ENCODE peak calls at places on chromosome 5, in six cellular contexts. I is cardiac muscle cell; Y is GM03348; A is stimulated activated CD8-positive, alpha-beta memory T cell treated with anti-CD3 and anti-CD28 coated beads, Interleukin-15, amount 100 ng/mL, for 48 hours; E is A549; R is foreskin fibroblast. N is an unnamed sample.

GRCh38 chr5:109485030-109485429 is 75.3 kb upstream of the PJA2 start:
- DNase-seq in E (no peak), A (no peak), R (peak), Y (no peak), I (peak), N (peak)

GRCh38 chr5:172658869-172659513 is 17.9 kb downstream of the NEURL1B start:
- DNase-seq in R (peak), I (no peak), Y (no peak), A (no peak), E (no peak), N (no peak)

GRCh38 chr5:141261238-141261546 is 16.0 kb downstream of the PCDHB15 start:
- DNase-seq in I (no peak), Y (no peak), R (no peak), A (no peak), E (no peak), N (no peak)

GRCh38 chr5:177147239-177147638 is 13.7 kb downstream of the NSD1 start:
- DNase-seq in R (peak), Y (peak), E (no peak), I (peak), A (no peak), N (no peak)

GRCh38 chr5:150245111-150245789 is 44.3 kb downstream of the CAMK2A start:
- DNase-seq in E (no peak), R (peak), A (no peak), Y (peak), I (peak), N (no peak)

GRCh38 chr5:85458319-85458718 is 1073.6 kb upstream of the EDIL3 start:
- DNase-seq in R (no peak), E (no peak), Y (no peak), I (no peak), A (no peak), N (no peak)

GRCh38 chr5:109156885-109157284 is 252.9 kb downstream of the PJA2 start:
- DNase-seq in A (no peak), E (no peak), I (no peak), Y (no peak), R (no peak), N (no peak)

GRCh38 chr5:78829811-78830499 is 155.2 kb downstream of the ARSB start:
- DNase-seq in I (peak), A (no peak), Y (peak), R (peak), E (no peak), N (no peak)

GRCh38 chr5:112823656-112824055 is 37.4 kb upstream of the SRP19 start:
- DNase-seq in Y (no peak), I (no peak), A (no peak), E (no peak), R (no peak), N (no peak)

GRCh38 chr5:151078490-151079262 is 2.2 kb downstream of the TNIP1 start:
- DNase-seq in I (no peak), R (no peak), E (no peak), Y (no peak), A (peak), N (no peak)

GRCh38 chr5:81772488-81772887 is 21.6 kb upstream of the SSBP2 start:
- DNase-seq in I (no peak), E (no peak), R (no peak), Y (no peak), A (no peak), N (no peak)

GRCh38 chr5:168359820-168360460 is 68.5 kb downstream of the WWC1 start:
- DNase-seq in E (no peak), A (no peak), Y (no peak), I (no peak), R (no peak), N (no peak)

GRCh38 chr5:179251276-179251969 is 93.8 kb downstream of the ADAMTS2 start:
- DNase-seq in I (no peak), R (no peak), A (no peak), E (no peak), Y (no peak), N (no peak)

GRCh38 chr5:54644226-54644625 is 126.7 kb downstream of the SNX18 start:
- DNase-seq in E (no peak), A (no peak), I (peak), R (peak), Y (peak), N (no peak)

GRCh38 chr5:168656633-168657032 is 77.5 kb upstream of the PANK3 start:
- DNase-seq in Y (peak), R (peak), E (no peak), I (peak), A (no peak), N (no peak)

GRCh38 chr5:10468256-10468655 is 26.6 kb downstream of the ROPN1L start:
- DNase-seq in Y (no peak), E (no peak), R (no peak), A (no peak), I (no peak), N (no peak)

GRCh38 chr5:117713585-117714198 is 1139.1 kb upstream of the SEMA6A start:
- DNase-seq in A (no peak), E (no peak), I (peak), R (peak), Y (no peak), N (no peak)

GRCh38 chr5:76751291-76751690 is 35.4 kb downstream of the F2R start:
- DNase-seq in A (no peak), I (no peak), E (no peak), R (no peak), Y (no peak), N (no peak)

GRCh38 chr5:147669113-147669869 is 113.2 kb downstream of the JAKMIP2 start:
- DNase-seq in E (no peak), R (no peak), I (no peak), Y (no peak), A (no peak), N (no peak)

GRCh38 chr5:67960939-67961338 is 254.6 kb upstream of the PIK3R1 start:
- DNase-seq in Y (no peak), A (no peak), E (no peak), I (no peak), R (no peak), N (no peak)